ENCODE peak calls at places on chromosomes 7 and 10, in five cellular contexts. D is transverse colon, P is DND-41, Q is endothelial cell of umbilical vein, N is AG04450. H is an unnamed sample. For H3K9me3, the result is how much of the 10 kb centered on the place peaks cover.

GRCh38 chr10:51832652-51833383 is 133.4 kb upstream of the CSTF2T start:
- DNase-seq in D (no peak), P (no peak), Q (peak), N (peak), H (no peak)

GRCh38 chr7:22663721-22664120 is 63.3 kb upstream of the IL6 start:
- DNase-seq in D (no peak), P (no peak), Q (peak), N (no peak), H (no peak)

GRCh38 chr7:1460757-1461639 is 1.7 kb upstream of the MICALL2 start:
- DNase-seq in D (peak), P (no peak), Q (peak), N (no peak), H (no peak)

GRCh38 chr10:69406302-69406811 is 10.4 kb downstream of the TACR2 start:
- DNase-seq in D (no peak), P (no peak), Q (no peak), N (no peak), H (no peak)

GRCh38 chr10:43679509-43679908 is 30.8 kb upstream of the ZNF32 start:
- DNase-seq in D (peak), P (no peak), Q (no peak), N (no peak), H (no peak)

GRCh38 chr10:78472542-78472890 is 438.9 kb downstream of the RPS24 start:
- DNase-seq in D (no peak), P (no peak), Q (no peak), N (no peak), H (no peak)

GRCh38 chr10:100741386-100742066 is 3.9 kb upstream of the PAX2 start:
- DNase-seq in D (no peak), P (no peak), Q (no peak), N (no peak), H (no peak)

GRCh38 chr7:73570521-73570920 is 7.9 kb downstream of the TBL2 start:
- DNase-seq in D (no peak), P (no peak), Q (no peak), N (no peak), H (no peak)

GRCh38 chr10:64515975-64516699 is 994.9 kb downstream of the REEP3 start:
- DNase-seq in D (no peak), P (no peak), Q (no peak), N (no peak), H (no peak)

GRCh38 chr7:112995091-112995824 is 91.4 kb downstream of the GPR85 start:
- DNase-seq in D (no peak), P (no peak), Q (no peak), N (no peak), H (no peak)

DNA sequence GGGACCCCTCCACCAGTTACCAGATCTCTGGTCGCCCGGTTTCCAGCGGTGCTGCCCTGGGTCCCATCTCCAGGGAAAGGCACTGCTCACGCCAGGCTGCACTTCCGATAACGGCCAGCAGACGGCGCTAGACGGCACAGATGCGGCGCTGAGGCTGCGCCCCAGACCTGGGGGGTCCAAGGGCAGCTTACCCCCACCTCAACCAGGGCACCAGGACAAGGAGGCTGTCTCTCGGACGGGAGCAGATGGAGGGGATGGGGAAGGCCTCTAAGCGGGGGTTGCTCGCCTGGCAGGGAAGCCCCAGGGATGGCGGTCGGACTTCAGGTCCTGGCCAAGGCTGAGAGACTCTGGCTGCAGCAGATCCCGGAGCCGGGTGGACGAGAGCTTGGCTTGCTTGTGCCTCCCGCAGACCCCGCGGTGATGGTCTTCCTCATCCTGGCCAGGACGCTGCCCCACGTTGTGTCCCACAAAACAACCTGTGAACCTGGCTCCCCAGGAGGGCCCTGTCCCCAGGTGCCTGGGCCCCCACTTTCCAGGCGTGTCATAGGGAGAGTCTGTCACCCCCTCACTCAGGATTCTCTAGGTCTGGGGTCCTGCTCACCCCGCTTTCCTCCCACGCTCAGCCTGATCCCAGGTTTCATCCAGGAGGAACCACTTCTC is 23.9 kb upstream of the ZNF716 start:
- DNase-seq in D (no peak), P (no peak), Q (no peak), N (no peak), H (no peak)
- H3K9me3 ChIP-seq in D (under half), P (under half), Q (under half), N (half or more), H (under half)

GRCh38 chr10:4645836-4646235 is 180.2 kb upstream of the AKR1E2 start:
- DNase-seq in D (no peak), P (no peak), Q (peak), N (no peak), H (no peak)
- H3K9me3 ChIP-seq in D (under half), P (under half), Q (under half), N (under half), H (under half)

GRCh38 chr7:121503039-121503438 is 106.9 kb upstream of the FAM3C start:
- DNase-seq in D (no peak), P (no peak), Q (no peak), N (no peak), H (no peak)

GRCh38 chr7:121503730-121504129 is 107.6 kb upstream of the FAM3C start:
- DNase-seq in D (no peak), P (no peak), Q (no peak), N (no peak), H (no peak)

GRCh38 chr7:121504478-121504877 is 108.4 kb upstream of the FAM3C start:
- DNase-seq in D (no peak), P (no peak), Q (peak), N (peak), H (no peak)

GRCh38 chr7:121505540-121506182 is 109.6 kb upstream of the FAM3C start:
- DNase-seq in D (no peak), P (no peak), Q (no peak), N (no peak), H (no peak)

GRCh38 chr7:121505021-121505420 is 108.9 kb upstream of the FAM3C start:
- DNase-seq in D (no peak), P (no peak), Q (no peak), N (no peak), H (no peak)
- H3K9me3 ChIP-seq in D (under half), P (under half), Q (under half), N (under half), H (under half)

GRCh38 chr7:158064631-158065030 is 523.0 kb downstream of the PTPRN2 start:
- DNase-seq in D (no peak), P (no peak), Q (no peak), N (no peak), H (no peak)

GRCh38 chr7:158067219-158067930 is 520.2 kb downstream of the PTPRN2 start:
- DNase-seq in D (no peak), P (no peak), Q (no peak), N (no peak), H (no peak)

GRCh38 chr7:158066085-158066484 is 521.5 kb downstream of the PTPRN2 start:
- DNase-seq in D (no peak), P (no peak), Q (no peak), N (no peak), H (no peak)

GRCh38 chr7:158063850-158064610 is 523.6 kb downstream of the PTPRN2 start:
- DNase-seq in D (no peak), P (no peak), Q (no peak), N (no peak), H (no peak)

DNA sequence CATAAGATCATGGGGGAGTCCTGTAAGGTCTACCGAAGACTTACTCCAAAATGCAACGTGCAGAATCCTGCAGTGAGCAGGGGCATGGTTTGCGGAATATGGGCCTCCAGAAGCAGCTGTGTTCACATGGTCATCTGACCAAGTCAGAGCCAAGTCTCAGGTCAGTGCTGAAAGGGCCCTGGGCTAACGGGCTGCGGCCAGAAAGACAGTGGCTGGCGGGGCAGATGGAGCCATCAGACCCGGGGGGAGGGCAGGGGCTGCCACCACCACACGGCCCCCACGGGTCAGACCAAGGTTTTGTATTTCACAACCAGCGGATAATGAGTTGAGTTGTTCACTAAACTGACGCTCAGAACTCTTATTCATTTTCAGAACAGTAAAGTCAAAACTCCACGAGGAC is 522.3 kb downstream of the PTPRN2 start:
- DNase-seq in D (no peak), P (no peak), Q (no peak), N (no peak), H (no peak)
- H3K9me3 ChIP-seq in D (under half), P (under half), Q (under half), N (half or more), H (under half)

DNA sequence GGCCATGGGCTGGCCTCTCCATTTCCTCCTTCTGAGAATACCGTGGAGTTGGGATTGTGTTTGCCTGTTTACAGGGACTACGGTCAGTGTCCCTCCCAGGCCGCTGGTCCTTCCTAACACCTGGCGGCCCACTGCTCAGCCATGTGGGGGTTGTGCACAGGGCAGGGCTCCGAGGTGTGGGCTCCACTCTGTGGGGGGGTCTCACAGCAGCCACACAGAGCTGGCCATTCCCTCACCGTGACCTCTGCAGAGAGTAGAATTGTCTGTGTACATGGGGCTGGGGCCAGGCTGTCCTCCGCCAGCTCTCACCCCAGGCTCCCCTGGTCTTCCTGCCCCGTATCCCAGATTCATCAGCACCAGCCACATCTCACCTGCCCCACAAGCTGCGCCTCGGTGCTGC is 60.1 kb downstream of the PTPRN2 start:
- DNase-seq in D (no peak), P (no peak), Q (no peak), N (no peak), H (no peak)
- H3K9me3 ChIP-seq in D (under half), P (under half), Q (under half), N (half or more), H (under half)